ENCODE peak calls at places on chromosomes 6 and 20, in ten cellular contexts. T, C, G, H, I, N, P, O, M and D are unnamed samples.

GRCh38 chr6:54595844-54596243 is 250.7 kb upstream of the FAM83B start:
- DNase-seq in T (peak; percentile 79), C (no peak), G (no peak), H (no peak), I (no peak), N (no peak), P (no peak), O (no peak), M (no peak), D (no peak)

GRCh38 chr20:50693001-50693400 is 1.7 kb upstream of the RIPOR3 start:
- DNase-seq in T (no peak), C (no peak), G (no peak), H (no peak), I (no peak), N (no peak), P (no peak), O (no peak), M (no peak), D (no peak)

GRCh38 chr6:164838068-164838615 is 471.3 kb downstream of the C6orf118 start:
- DNase-seq in T (no peak), C (no peak), G (no peak), H (no peak), I (no peak), N (no peak), P (no peak), O (no peak), M (no peak), D (no peak)

GRCh38 chr6:151431336-151431735 is 20.6 kb downstream of the RMND1 start:
- DNase-seq in T (peak; percentile 21), C (no peak), G (no peak), H (no peak), I (no peak), N (no peak), P (no peak), O (no peak), M (no peak), D (no peak)

GRCh38 chr6:77324851-77325250 is 138.4 kb downstream of the HTR1B start:
- DNase-seq in T (no peak), C (no peak), G (no peak), H (no peak), I (no peak), N (no peak), P (peak; percentile 17), O (no peak), M (no peak), D (no peak)

GRCh38 chr6:38080349-38080748 is 260.8 kb downstream of the ZFAND3 start:
- DNase-seq in T (peak; percentile 63), C (no peak), G (no peak), H (no peak), I (peak; percentile 36), N (no peak), P (no peak), O (no peak), M (no peak), D (no peak)

GRCh38 chr20:23273776-23274175 is 76.8 kb upstream of the NXT1 start:
- DNase-seq in T (no peak), C (no peak), G (peak; percentile 69), H (no peak), I (no peak), N (no peak), P (no peak), O (no peak), M (no peak), D (no peak)

GRCh38 chr6:1326535-1327121 is 14.7 kb downstream of the FOXQ1 start:
- DNase-seq in T (peak; percentile 67), C (no peak), G (no peak), H (no peak), I (no peak), N (no peak), P (no peak), O (no peak), M (no peak), D (no peak)

GRCh38 chr20:44183282-44183681 is 3.7 kb downstream of the JPH2 start:
- DNase-seq in T (no peak), C (no peak), G (no peak), H (no peak), I (no peak), N (no peak), P (no peak), O (no peak), M (no peak), D (no peak)

GRCh38 chr20:44181611-44182010 is 5.4 kb downstream of the JPH2 start:
- DNase-seq in T (no peak), C (no peak), G (peak; percentile 29), H (no peak), I (no peak), N (no peak), P (peak; percentile 45), O (no peak), M (peak; percentile 45), D (no peak)

GRCh38 chr20:44182863-44183262 is 4.1 kb downstream of the JPH2 start:
- DNase-seq in T (no peak), C (no peak), G (no peak), H (no peak), I (no peak), N (no peak), P (no peak), O (no peak), M (no peak), D (no peak)

GRCh38 chr20:44182135-44182765 is 4.7 kb downstream of the JPH2 start:
- DNase-seq in T (no peak), C (no peak), G (peak; percentile 64), H (no peak), I (no peak), N (no peak), P (no peak), O (no peak), M (no peak), D (no peak)

GRCh38 chr20:44180814-44181213 is 6.2 kb downstream of the JPH2 start:
- DNase-seq in T (peak; percentile 35), C (no peak), G (no peak), H (no peak), I (no peak), N (no peak), P (peak; percentile 80), O (no peak), M (peak; percentile 61), D (no peak)
- TF ChIP-seq POLR2A in T (no peak), C (no peak), G (no peak), H (no peak), I (no peak), N (no peak), P (no peak), O (no peak), M (peak; percentile 56), D (no peak)

DNA sequence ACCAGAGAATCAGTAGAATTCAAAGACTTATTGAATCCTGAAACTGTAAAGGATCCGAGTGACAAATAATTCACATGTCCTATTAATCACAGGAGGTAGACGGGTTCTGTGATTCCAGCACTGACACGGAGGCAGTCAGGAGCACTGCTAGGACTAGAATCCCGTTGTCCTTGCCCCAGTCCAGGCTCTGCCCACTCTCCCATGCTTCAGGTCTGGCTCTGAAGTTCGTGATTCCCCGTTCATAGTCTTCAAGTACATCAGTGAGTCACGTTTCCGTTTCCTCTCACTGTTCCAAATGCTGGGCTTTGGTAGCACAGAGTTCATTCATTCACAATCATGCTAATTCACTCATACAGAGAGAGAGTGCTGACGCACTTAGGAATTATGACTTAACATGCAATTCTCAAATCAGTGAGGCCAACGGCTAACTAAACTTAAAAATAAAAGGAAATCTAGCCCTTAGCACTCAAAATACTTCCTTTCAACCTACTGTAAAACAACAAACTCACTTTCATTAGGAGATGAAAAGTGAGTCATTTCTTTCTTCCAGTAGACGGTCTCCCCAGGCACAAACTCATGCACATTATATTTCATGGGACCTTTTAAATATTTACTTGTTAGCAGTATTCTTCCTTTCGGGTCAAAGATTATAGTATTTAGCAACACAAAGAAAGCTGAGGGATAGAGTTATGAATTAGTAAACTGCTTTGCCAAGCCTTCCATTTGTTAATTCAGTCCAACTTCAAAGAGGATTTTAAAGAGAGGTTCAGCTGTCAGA is 94.0 kb upstream of the NHSL1 start:
- DNase-seq in T (peak; percentile 99), C (peak; percentile 79), G (no peak), H (peak; percentile 24), I (peak; percentile 99), N (peak; percentile 30), P (peak; percentile 54), O (peak; percentile 82), M (peak; percentile 29), D (no peak)
- TF ChIP-seq POLR2A in T (peak; percentile 95), C (no peak), G (no peak), H (peak; percentile 43), I (peak; percentile 89), N (no peak), P (no peak), O (no peak), M (no peak), D (no peak)

GRCh38 chr6:30600576-30600975 is 16.5 kb downstream of the PPP1R10 start:
- DNase-seq in T (no peak), C (peak; percentile 26), G (no peak), H (peak; percentile 45), I (no peak), N (peak; percentile 28), P (peak; percentile 33), O (peak; percentile 69), M (no peak), D (no peak)

GRCh38 chr6:30601436-30601814 is 15.6 kb downstream of the PPP1R10 start:
- DNase-seq in T (no peak), C (no peak), G (no peak), H (no peak), I (no peak), N (no peak), P (no peak), O (no peak), M (no peak), D (no peak)

GRCh38 chr6:30599625-30600324 is 17.3 kb downstream of the PPP1R10 start:
- DNase-seq in T (no peak), C (no peak), G (no peak), H (no peak), I (peak; percentile 45), N (no peak), P (no peak), O (no peak), M (no peak), D (no peak)

GRCh38 chr6:30603961-30604360 is 13.1 kb downstream of the PPP1R10 start:
- DNase-seq in T (no peak), C (no peak), G (no peak), H (no peak), I (no peak), N (no peak), P (no peak), O (no peak), M (no peak), D (no peak)

DNA sequence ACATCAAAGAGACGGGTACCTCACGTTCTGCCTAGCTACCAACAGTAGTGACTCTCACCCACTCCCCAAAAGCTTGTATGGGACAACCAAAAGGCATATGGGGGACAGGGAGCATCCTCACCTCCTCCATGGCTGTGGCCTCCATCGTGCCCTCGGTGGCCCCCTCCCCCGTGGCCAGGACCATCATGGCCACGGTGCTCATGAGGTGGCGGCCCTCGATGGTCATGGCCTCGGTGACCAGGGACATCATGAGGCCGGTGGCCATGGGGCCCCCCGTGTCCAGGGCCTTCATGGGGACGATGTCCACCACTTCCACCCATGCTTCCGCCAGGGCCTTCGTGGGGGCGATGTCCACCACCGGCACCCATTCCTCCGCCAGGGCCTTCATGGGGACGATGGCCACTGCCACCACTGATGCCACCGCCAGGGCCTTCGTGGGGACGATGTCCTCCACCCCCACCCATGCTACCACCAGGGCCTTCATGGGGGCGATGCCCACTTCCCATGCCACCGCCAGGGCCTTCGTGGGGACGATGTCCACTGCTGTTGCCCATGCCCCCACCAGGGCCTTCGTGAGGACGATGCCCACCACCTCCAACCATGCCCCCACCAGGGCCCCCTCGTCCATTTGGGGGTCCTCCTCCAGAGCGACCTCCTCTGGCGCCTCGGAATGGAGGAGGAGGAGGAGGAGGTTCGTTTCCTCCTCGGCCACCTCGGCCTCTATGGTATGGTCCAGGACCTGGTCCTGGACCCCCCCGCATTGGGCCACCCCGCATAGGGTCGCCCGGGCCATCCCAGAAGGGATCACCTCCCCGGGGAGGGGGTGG is 15.0 kb downstream of the PPP1R10 start:
- DNase-seq in T (no peak), C (no peak), G (no peak), H (no peak), I (no peak), N (no peak), P (no peak), O (no peak), M (no peak), D (no peak)
- TF ChIP-seq POLR2A in T (no peak), C (no peak), G (no peak), H (no peak), I (peak; percentile 52), N (no peak), P (no peak), O (no peak), M (no peak), D (peak; percentile 44)

GRCh38 chr6:18387061-18387721 is at the start of gene RNF144B:
- DNase-seq in T (peak; percentile 61), C (peak; percentile 68), G (peak; percentile 91), H (peak; percentile 94), I (peak; percentile 95), N (peak; percentile 92), P (peak; percentile 82), O (peak; percentile 86), M (peak; percentile 54), D (peak; percentile 57)
- TF ChIP-seq POLR2A in T (no peak), C (no peak), G (no peak), H (peak; percentile 93), I (peak; percentile 92), N (no peak), P (no peak), O (peak; percentile 34), M (peak; percentile 51), D (peak; percentile 50)